ENCODE peak calls at places on chromosome 20, in six cellular contexts. M, D, W, H, K and F are unnamed samples.

GRCh38 chr20:25084616-25085187 is 2.8 kb upstream of the VSX1 start:
- DNase-seq in D (peak), H (no peak), W (no peak), K (no peak), M (no peak), F (no peak)

GRCh38 chr20:33554914-33555420 is 65.1 kb downstream of the CBFA2T2 start:
- DNase-seq in M (peak), W (peak), H (peak), D (no peak), K (peak), F (no peak)

GRCh38 chr20:16434087-16434664 is 139.1 kb downstream of the KIF16B start:
- DNase-seq in W (peak), H (peak), D (peak), M (peak), K (peak), F (peak)

GRCh38 chr20:43781215-43781614 is 54.4 kb upstream of the GTSF1L start:
- DNase-seq in M (no peak), K (no peak), D (no peak), H (no peak), W (no peak), F (no peak)

GRCh38 chr20:10985536-10985935 is 311.7 kb upstream of the JAG1 start:
- DNase-seq in D (no peak), M (no peak), K (peak), H (peak), W (peak), F (no peak)

GRCh38 chr20:53186630-53187029 is 214.5 kb downstream of the TSHZ2 start:
- DNase-seq in M (no peak), K (no peak), H (no peak), W (no peak), D (no peak), F (no peak)

GRCh38 chr20:53162251-53162835 is 190.2 kb downstream of the TSHZ2 start:
- DNase-seq in M (no peak), D (peak), K (peak), H (peak), W (no peak), F (peak)

GRCh38 chr20:25695532-25696383 is 895 bp downstream of the ZNF337 start:
- DNase-seq in H (no peak), W (no peak), D (no peak), M (peak), K (no peak), F (no peak)

GRCh38 chr20:63846128-63846771 is 15.0 kb upstream of the ABHD16B start:
- DNase-seq in M (no peak), W (no peak), K (peak), H (no peak), D (peak), F (no peak)
- H3K9ac ChIP-seq in M (no peak), W (no peak), K (no peak), H (no peak), D (no peak), F (peak)

GRCh38 chr20:32343438-32343837 is 14.7 kb upstream of the ASXL1 start:
- DNase-seq in H (peak), D (no peak), M (no peak), K (peak), W (no peak), F (no peak)

GRCh38 chr20:32338665-32339064 is 19.5 kb upstream of the ASXL1 start:
- DNase-seq in H (no peak), W (no peak), K (no peak), M (no peak), D (no peak), F (no peak)

GRCh38 chr20:32336918-32337347 is 21.2 kb upstream of the ASXL1 start:
- DNase-seq in K (peak), D (no peak), H (peak), W (peak), M (no peak), F (no peak)

GRCh38 chr20:32337937-32338661 is 20.0 kb upstream of the ASXL1 start:
- DNase-seq in H (no peak), D (no peak), K (no peak), W (no peak), M (no peak), F (no peak)

GRCh38 chr20:32339116-32339515 is 19.0 kb upstream of the ASXL1 start:
- DNase-seq in M (no peak), D (no peak), K (no peak), W (no peak), H (no peak), F (no peak)
- H3K9ac ChIP-seq in M (no peak), D (no peak), K (no peak), W (no peak), H (no peak), F (no peak)

GRCh38 chr20:63662813-63663189 is 4.7 kb downstream of the RTEL1 start:
- DNase-seq in W (no peak), D (no peak), M (no peak), K (no peak), H (no peak), F (no peak)
- H3K9ac ChIP-seq in W (no peak), D (no peak), M (no peak), K (no peak), H (no peak), F (no peak)

DNA sequence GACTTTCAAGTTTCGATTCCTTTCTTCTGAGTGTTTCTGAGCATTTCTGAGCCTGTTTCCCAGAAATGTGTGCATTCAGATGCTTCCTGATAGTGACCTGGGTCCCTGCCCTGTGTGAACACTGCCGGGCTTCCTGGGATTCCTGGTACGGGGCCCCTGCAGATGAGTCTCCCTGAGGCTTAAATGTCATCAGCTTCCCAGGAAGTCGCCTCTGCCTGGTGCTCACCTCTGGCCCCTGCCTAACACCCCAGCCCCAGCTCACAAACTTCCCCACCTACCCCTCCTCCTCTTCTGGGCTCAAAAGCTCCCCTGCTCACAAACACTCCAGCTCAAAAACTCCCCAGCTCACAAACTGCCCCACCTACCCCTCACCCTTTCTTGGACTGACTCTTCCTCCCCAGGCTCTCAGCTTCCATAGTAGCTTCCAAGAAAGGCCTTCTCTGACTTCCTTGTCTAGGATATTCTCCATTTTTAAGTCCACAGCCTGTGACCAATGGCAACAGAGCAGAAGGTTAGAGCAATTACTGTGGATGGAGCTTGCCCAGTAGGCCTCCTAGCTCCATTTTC is 42.0 kb downstream of the TGM2 start:
- DNase-seq in W (peak), D (peak), K (peak), M (peak), H (peak), F (no peak)
- H3K9ac ChIP-seq in W (peak), D (no peak), K (peak), M (no peak), H (peak), F (peak)

DNA sequence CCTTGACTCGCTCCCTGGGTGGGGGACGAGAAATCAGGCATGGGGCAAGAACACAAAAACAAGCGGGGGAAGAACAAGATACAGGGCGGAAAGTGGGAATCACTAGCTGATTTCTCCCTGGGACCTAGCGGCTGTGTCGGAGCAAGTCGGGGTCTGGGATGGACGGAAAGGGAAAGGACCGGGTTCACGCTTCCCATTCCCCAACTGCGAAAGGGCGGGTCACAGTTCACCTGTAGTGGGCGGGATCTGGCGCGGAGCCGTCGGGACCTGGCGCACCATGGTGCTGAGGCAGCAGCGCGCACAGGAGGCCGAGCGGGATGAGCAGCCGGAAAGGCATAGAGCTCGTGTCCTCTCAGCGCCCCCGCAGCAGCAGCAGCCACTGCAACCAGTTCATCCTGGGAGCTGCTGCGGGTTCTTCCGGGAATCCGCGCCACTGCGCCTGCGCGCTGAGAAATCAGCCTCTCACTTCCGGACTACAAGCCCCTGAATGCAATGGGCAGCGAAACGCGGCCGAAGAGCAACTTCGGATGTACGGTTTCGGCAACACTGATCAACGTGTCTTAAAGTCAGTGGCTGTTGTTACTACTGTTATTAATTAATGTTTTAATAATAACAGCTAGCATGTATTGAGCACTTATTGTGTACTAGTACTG is at the start of gene EDEM2:
- DNase-seq in D (peak), M (peak), H (peak), K (peak), W (peak), F (peak)
- H3K9ac ChIP-seq in D (peak), M (peak), H (peak), K (peak), W (peak), F (peak)

GRCh38 chr20:60206259-60206658 is 248.0 kb downstream of the CDH26 start:
- DNase-seq in D (peak), H (peak), K (peak), M (no peak), W (no peak), F (peak)
- H3K9ac ChIP-seq in D (no peak), H (no peak), K (no peak), M (no peak), W (no peak), F (no peak)

DNA sequence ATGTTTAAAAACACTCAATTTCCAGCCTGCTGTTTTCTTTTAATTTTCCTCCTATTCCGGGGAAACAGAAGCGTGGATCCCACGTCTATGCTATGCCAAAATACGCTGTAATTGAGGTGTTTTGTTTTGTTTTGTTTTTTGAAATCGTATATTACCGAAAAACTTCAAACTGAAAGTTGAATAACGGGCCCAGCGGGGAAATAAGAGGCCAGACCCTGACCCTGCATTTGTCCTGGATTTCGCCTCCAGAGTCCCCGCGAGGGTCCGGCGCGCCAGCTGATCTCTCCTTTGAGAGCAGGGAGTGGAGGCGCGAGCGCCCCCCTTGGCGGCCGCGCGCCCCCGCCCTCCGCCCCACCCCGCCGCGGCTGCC is 335 bp upstream of the BMP2 start:
- DNase-seq in D (peak), M (no peak), H (no peak), W (no peak), K (no peak), F (no peak)
- H3K9ac ChIP-seq in D (peak), M (peak), H (peak), W (peak), K (peak), F (peak)

GRCh38 chr20:60407938-60408337 is 449.7 kb downstream of the CDH26 start:
- DNase-seq in H (no peak), K (no peak), M (no peak), D (no peak), W (no peak), F (no peak)
- H3K9ac ChIP-seq in H (no peak), K (no peak), M (no peak), D (no peak), W (no peak), F (no peak)